ENCODE peak calls at places on chromosomes 4 and X, in seven cellular contexts. A, T, Z, L, U, W and V are unnamed samples.

GRCh38 chrX:68945603-68946228 is 116.9 kb downstream of the EFNB1 start:
- DNase-seq in Z (peak; percentile 9), W (peak; percentile 70), L (peak; percentile 55), U (peak; percentile 52), A (peak; percentile 82), T (no peak), V (no peak)

GRCh38 chr4:151850751-151851150 is 89.9 kb upstream of the GATB start:
- DNase-seq in U (no peak), Z (no peak), T (no peak), W (peak; percentile 51), A (peak; percentile 27), L (no peak), V (no peak)

GRCh38 chr4:176002007-176002623 is 63.5 kb upstream of the WDR17 start:
- DNase-seq in W (peak; percentile 3), Z (peak; percentile 25), U (peak; percentile 6), A (no peak), L (peak; percentile 78), T (peak; percentile 33), V (no peak)

GRCh38 chrX:45771560-45772340 is 571.1 kb upstream of the DIPK2B start:
- DNase-seq in L (no peak), A (peak; percentile 63), T (peak; percentile 53), W (peak; percentile 79), Z (no peak), U (peak; percentile 68), V (peak; percentile 51)

GRCh38 chr4:145178740-145179139 is 1.6 kb downstream of the OTUD4 start:
- DNase-seq in Z (no peak), A (no peak), T (no peak), U (no peak), W (no peak), L (no peak), V (no peak)

GRCh38 chr4:16123356-16124084 is 39.7 kb upstream of the PROM1 start:
- DNase-seq in L (no peak), U (no peak), W (no peak), A (no peak), Z (no peak), T (no peak), V (no peak)

GRCh38 chr4:37687175-37687525 is 974 bp upstream of the RELL1 start:
- DNase-seq in Z (no peak), T (no peak), L (no peak), U (no peak), A (no peak), W (no peak), V (no peak)

GRCh38 chr4:150038335-150039076 is 39.7 kb upstream of the DCLK2 start:
- DNase-seq in W (no peak), Z (no peak), L (no peak), T (no peak), A (no peak), U (no peak), V (no peak)

GRCh38 chr4:161573836-161574235 is 590.0 kb downstream of the FSTL5 start:
- DNase-seq in T (no peak), U (no peak), L (no peak), W (peak; percentile 9), Z (no peak), A (peak; percentile 1), V (no peak)

GRCh38 chr4:101600287-101600686 is 190.2 kb upstream of the BANK1 start:
- DNase-seq in Z (no peak), U (no peak), L (no peak), A (no peak), T (no peak), W (no peak), V (no peak)

GRCh38 chr4:109313168-109314133 is 11.0 kb upstream of the COL25A1 start:
- DNase-seq in A (no peak), Z (no peak), T (no peak), U (no peak), L (no peak), W (peak; percentile 3), V (no peak)

GRCh38 chr4:109319156-109319555 is 16.7 kb upstream of the COL25A1 start:
- DNase-seq in L (no peak), U (no peak), T (no peak), Z (no peak), A (no peak), W (no peak), V (no peak)

GRCh38 chr4:109315341-109315740 is 12.9 kb upstream of the COL25A1 start:
- DNase-seq in T (no peak), Z (no peak), L (no peak), A (no peak), W (no peak), U (no peak), V (no peak)

GRCh38 chr4:109319684-109320083 is 17.2 kb upstream of the COL25A1 start:
- DNase-seq in W (no peak), T (no peak), Z (no peak), U (no peak), L (no peak), A (no peak), V (no peak)

DNA sequence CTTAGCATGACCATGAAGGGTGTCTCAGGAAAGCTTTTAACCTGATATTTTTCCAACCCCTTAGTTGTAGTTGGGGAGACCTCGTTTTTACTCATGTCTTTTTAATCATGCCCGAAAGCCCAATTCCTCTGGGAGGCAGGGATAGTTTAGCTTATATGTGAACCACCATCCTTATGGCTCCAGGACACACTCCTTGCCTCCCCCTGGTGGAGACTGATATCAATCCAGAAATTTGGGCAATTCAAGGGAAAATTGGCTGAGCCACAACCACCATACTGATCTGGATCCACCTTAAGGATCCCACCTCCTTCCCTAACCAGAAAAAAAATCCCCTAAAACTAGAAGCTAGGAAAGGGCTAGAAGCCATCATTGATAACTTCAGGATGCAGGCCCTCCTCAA is 13.4 kb upstream of the COL25A1 start:
- DNase-seq in U (no peak), W (peak; percentile 36), L (no peak), A (peak; percentile 11), T (no peak), Z (no peak), V (no peak)
- TF ChIP-seq CTCF in U (peak; percentile 48), W (peak; percentile 64), L (peak; percentile 49), A (no peak), T (no peak), Z (no peak), V (no peak)

GRCh38 chr4:6716018-6716911 is at the start of gene BLOC1S4:
- DNase-seq in T (peak; percentile 91), U (peak; percentile 92), L (peak; percentile 86), W (peak; percentile 94), Z (peak; percentile 85), A (peak; percentile 95), V (peak; percentile 88)
- TF ChIP-seq CTCF in T (no peak), U (peak; percentile 3), L (peak; percentile 13), W (no peak), Z (no peak), A (peak; percentile 12), V (no peak)

DNA sequence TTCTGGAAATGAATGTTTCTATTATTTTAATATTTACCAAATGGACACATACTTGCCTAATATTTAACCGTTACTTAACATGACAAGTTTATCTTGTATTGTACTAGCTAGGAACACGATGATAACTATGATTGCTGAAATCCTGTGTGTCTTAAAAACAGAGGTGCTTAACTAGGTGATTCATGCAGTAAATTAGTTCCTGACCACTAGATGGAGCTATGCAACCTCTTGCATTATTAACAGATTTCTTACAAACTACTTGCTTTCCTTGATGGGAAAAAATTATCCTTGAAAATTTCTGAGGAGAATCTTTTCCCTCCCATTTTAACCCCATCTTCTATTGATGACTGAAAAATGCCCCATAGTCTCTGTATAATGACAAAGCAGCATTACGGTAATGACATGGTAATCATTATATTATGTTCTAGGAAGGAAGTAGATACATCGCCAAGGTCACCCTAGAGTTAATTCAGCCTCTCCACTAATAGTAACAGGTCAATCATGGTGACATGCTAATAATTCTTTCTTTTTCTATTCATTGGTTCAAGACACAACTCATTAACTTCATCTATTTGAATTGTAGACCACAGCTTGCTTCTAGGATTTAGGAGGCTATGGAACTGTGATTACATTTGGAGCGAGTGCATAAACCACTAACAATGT is 844.2 kb downstream of the RAPGEF2 start:
- DNase-seq in L (no peak), U (peak; percentile 59), Z (peak; percentile 20), A (peak; percentile 68), T (no peak), W (peak; percentile 86), V (no peak)
- TF ChIP-seq CTCF in L (peak; percentile 91), U (peak; percentile 76), Z (peak; percentile 87), A (peak; percentile 71), T (peak; percentile 20), W (peak; percentile 70), V (no peak)

DNA sequence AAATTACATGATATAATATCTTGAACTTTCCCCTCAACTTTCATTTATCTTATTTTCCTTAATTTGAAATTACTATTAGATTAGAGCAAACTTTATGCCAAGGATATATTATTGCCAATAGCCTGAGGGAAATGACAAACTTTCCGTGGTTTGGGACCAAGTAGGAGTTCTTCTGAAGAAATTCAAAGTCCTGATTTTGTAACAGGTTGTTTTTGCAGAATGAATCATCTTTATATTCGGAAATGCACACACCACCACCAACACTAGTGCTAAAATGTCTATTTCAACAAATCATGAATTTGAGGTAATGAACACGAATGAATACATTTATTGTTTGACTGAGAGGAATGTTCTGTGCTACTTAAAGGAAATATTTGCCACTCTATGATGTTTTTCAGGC is 226.7 kb downstream of the GRIA2 start:
- DNase-seq in T (no peak), Z (peak; percentile 0), L (no peak), A (no peak), U (no peak), W (no peak), V (no peak)
- TF ChIP-seq CTCF in T (no peak), Z (no peak), L (no peak), A (no peak), U (no peak), W (no peak), V (no peak)

GRCh38 chrX:53598169-53598568 is 88.3 kb downstream of the HUWE1 start:
- DNase-seq in U (no peak), Z (no peak), A (no peak), T (no peak), L (no peak), W (no peak), V (no peak)
- TF ChIP-seq CTCF in U (no peak), Z (no peak), A (no peak), T (no peak), L (no peak), W (no peak), V (no peak)